ENCODE peak calls at places on chromosomes 2 and 18, in ten cellular contexts. V, U, A, E, T, X, F, J, Y and G are unnamed samples.

GRCh38 chr2:130836501-130837174 is at the start of gene ARHGEF4:
- DNase-seq in J (peak), F (no peak), V (peak), X (peak), U (no peak), Y (no peak), T (no peak), E (peak), A (peak), G (peak)

GRCh38 chr2:222878877-222879601 is 18.2 kb downstream of the ACSL3 start:
- DNase-seq in E (no peak), X (no peak), A (no peak), J (no peak), T (no peak), V (no peak), U (peak), Y (no peak), F (no peak), G (no peak)

GRCh38 chr2:54103454-54104314 is 11.7 kb upstream of the ACYP2 start:
- DNase-seq in F (no peak), V (peak), A (no peak), J (peak), T (no peak), U (peak), X (no peak), E (peak), Y (no peak), G (peak)

GRCh38 chr2:139122711-139123158 is 342.5 kb upstream of the NXPH2 start:
- DNase-seq in J (no peak), T (no peak), E (no peak), X (no peak), V (no peak), U (peak), F (no peak), Y (no peak), A (no peak), G (no peak)

GRCh38 chr2:63440612-63441011 is 147.7 kb downstream of the WDPCP start:
- DNase-seq in E (no peak), J (no peak), U (peak), T (no peak), A (no peak), V (no peak), X (no peak), Y (no peak), F (no peak), G (no peak)

GRCh38 chr18:47174545-47175116 is 1.5 kb downstream of the IER3IP1 start:
- DNase-seq in Y (no peak), J (no peak), F (no peak), U (no peak), E (no peak), V (no peak), X (no peak), A (no peak), T (no peak), G (no peak)

GRCh38 chr2:65354773-65355172 is 77.6 kb downstream of the SPRED2 start:
- DNase-seq in X (no peak), V (no peak), F (no peak), J (no peak), U (no peak), T (no peak), Y (no peak), E (no peak), A (no peak), G (no peak)

GRCh38 chr18:25349926-25350560 is 1.9 kb downstream of the ZNF521 start:
- DNase-seq in E (peak), A (peak), X (no peak), F (no peak), T (no peak), Y (no peak), V (peak), J (no peak), U (peak), G (no peak)

GRCh38 chr2:54092940-54093339 is 22.5 kb upstream of the ACYP2 start:
- DNase-seq in F (no peak), Y (no peak), A (no peak), E (peak), V (peak), U (no peak), T (no peak), X (no peak), J (peak), G (peak)